ENCODE peak calls at places on chromosomes 4 and X, in eight cellular contexts. One of them, this sample, is unnamed.

GRCh38 chrX:1205681-1206611 is 6.5 kb downstream of the CRLF2 start:
- DNase-seq in A549: peak
- DNase-seq in IMR-90: peak
- DNase-seq in GM12892: no peak
- DNase-seq in body of pancreas: peak
- DNase-seq in stomach: no peak
- DNase-seq in lower leg skin: peak
- DNase-seq in esophagus squamous epithelium: no peak
- DNase-seq in this sample: no peak

GRCh38 chrX:57367649-57368048 is 81.1 kb downstream of the FAAH2 start:
- DNase-seq in IMR-90: no peak
- DNase-seq in stomach: no peak
- DNase-seq in lower leg skin: no peak
- DNase-seq in esophagus squamous epithelium: no peak
- DNase-seq in body of pancreas: no peak
- DNase-seq in A549: no peak
- DNase-seq in GM12892: no peak
- DNase-seq in this sample: no peak

GRCh38 chr4:147182041-147182440 is 236.4 kb upstream of the TTC29 start:
- DNase-seq in A549: no peak
- DNase-seq in body of pancreas: no peak
- DNase-seq in GM12892: no peak
- DNase-seq in stomach: no peak
- DNase-seq in esophagus squamous epithelium: no peak
- DNase-seq in IMR-90: no peak
- DNase-seq in lower leg skin: no peak
- DNase-seq in this sample: no peak

GRCh38 chr4:149793459-149793858 is 22.2 kb downstream of the IQCM start:
- DNase-seq in A549: no peak
- DNase-seq in body of pancreas: no peak
- DNase-seq in esophagus squamous epithelium: no peak
- DNase-seq in GM12892: no peak
- DNase-seq in IMR-90: peak
- DNase-seq in lower leg skin: no peak
- DNase-seq in stomach: no peak
- DNase-seq in this sample: no peak

GRCh38 chr4:142923619-142924018 is 77.5 kb upstream of the INPP4B start:
- DNase-seq in esophagus squamous epithelium: no peak
- DNase-seq in GM12892: no peak
- DNase-seq in lower leg skin: no peak
- DNase-seq in body of pancreas: no peak
- DNase-seq in stomach: no peak
- DNase-seq in A549: no peak
- DNase-seq in IMR-90: no peak
- DNase-seq in this sample: no peak

GRCh38 chr4:833731-834367 is 7.9 kb upstream of the CPLX1 start:
- DNase-seq in lower leg skin: no peak
- DNase-seq in stomach: no peak
- DNase-seq in IMR-90: no peak
- DNase-seq in esophagus squamous epithelium: no peak
- DNase-seq in body of pancreas: no peak
- DNase-seq in GM12892: no peak
- DNase-seq in A549: no peak
- DNase-seq in this sample: no peak

GRCh38 chr4:82899339-82899738 is 1.2 kb upstream of the THAP9 start:
- DNase-seq in A549: no peak
- DNase-seq in body of pancreas: no peak
- DNase-seq in GM12892: no peak
- DNase-seq in lower leg skin: no peak
- DNase-seq in IMR-90: no peak
- DNase-seq in esophagus squamous epithelium: no peak
- DNase-seq in stomach: no peak
- DNase-seq in this sample: no peak

GRCh38 chr4:78659264-78659663 is 107.7 kb downstream of the ANXA3 start:
- DNase-seq in A549: no peak
- DNase-seq in body of pancreas: no peak
- DNase-seq in GM12892: no peak
- DNase-seq in lower leg skin: no peak
- DNase-seq in stomach: no peak
- DNase-seq in esophagus squamous epithelium: no peak
- DNase-seq in IMR-90: no peak
- DNase-seq in this sample: no peak

GRCh38 chr4:61231421-61231820 is 31.3 kb downstream of the ADGRL3 start:
- DNase-seq in GM12892: no peak
- DNase-seq in A549: no peak
- DNase-seq in IMR-90: no peak
- DNase-seq in esophagus squamous epithelium: no peak
- DNase-seq in stomach: no peak
- DNase-seq in body of pancreas: no peak
- DNase-seq in lower leg skin: no peak
- DNase-seq in this sample: no peak

GRCh38 chr4:766152-766515 is 59.8 kb downstream of the CPLX1 start:
- DNase-seq in A549: peak
- DNase-seq in GM12892: no peak
- DNase-seq in stomach: no peak
- DNase-seq in lower leg skin: no peak
- DNase-seq in body of pancreas: no peak
- DNase-seq in esophagus squamous epithelium: no peak
- DNase-seq in IMR-90: peak
- DNase-seq in this sample: no peak

GRCh38 chr4:787561-787981 is 38.4 kb downstream of the CPLX1 start:
- DNase-seq in GM12892: no peak
- DNase-seq in stomach: no peak
- DNase-seq in lower leg skin: no peak
- DNase-seq in esophagus squamous epithelium: no peak
- DNase-seq in IMR-90: no peak
- DNase-seq in body of pancreas: no peak
- DNase-seq in A549: no peak
- DNase-seq in this sample: no peak

GRCh38 chr4:185950891-185951290 is 118.1 kb upstream of the TLR3 start:
- DNase-seq in body of pancreas: no peak
- DNase-seq in stomach: no peak
- DNase-seq in A549: no peak
- DNase-seq in esophagus squamous epithelium: no peak
- DNase-seq in GM12892: no peak
- DNase-seq in lower leg skin: no peak
- DNase-seq in IMR-90: no peak
- DNase-seq in this sample: no peak

GRCh38 chr4:13348216-13348615 is 135.9 kb downstream of the RAB28 start:
- DNase-seq in stomach: no peak
- DNase-seq in GM12892: no peak
- DNase-seq in lower leg skin: no peak
- DNase-seq in body of pancreas: no peak
- DNase-seq in IMR-90: no peak
- DNase-seq in A549: no peak
- DNase-seq in esophagus squamous epithelium: no peak
- DNase-seq in this sample: no peak

GRCh38 chrX:20315140-20315539 is 48.4 kb upstream of the RPS6KA3 start:
- DNase-seq in GM12892: no peak
- DNase-seq in esophagus squamous epithelium: no peak
- DNase-seq in lower leg skin: no peak
- DNase-seq in stomach: no peak
- DNase-seq in IMR-90: no peak
- DNase-seq in body of pancreas: no peak
- DNase-seq in A549: no peak
- DNase-seq in this sample: no peak

GRCh38 chr4:116531870-116532269 is 553.5 kb downstream of the TRAM1L1 start:
- DNase-seq in GM12892: no peak
- DNase-seq in esophagus squamous epithelium: no peak
- DNase-seq in IMR-90: no peak
- DNase-seq in lower leg skin: no peak
- DNase-seq in A549: no peak
- DNase-seq in stomach: no peak
- DNase-seq in body of pancreas: no peak
- DNase-seq in this sample: no peak

GRCh38 chr4:134089885-134090284 is 111.7 kb downstream of the PABPC4L start:
- DNase-seq in esophagus squamous epithelium: no peak
- DNase-seq in body of pancreas: no peak
- DNase-seq in IMR-90: no peak
- DNase-seq in lower leg skin: no peak
- DNase-seq in GM12892: no peak
- DNase-seq in A549: peak
- DNase-seq in stomach: no peak
- DNase-seq in this sample: no peak

DNA sequence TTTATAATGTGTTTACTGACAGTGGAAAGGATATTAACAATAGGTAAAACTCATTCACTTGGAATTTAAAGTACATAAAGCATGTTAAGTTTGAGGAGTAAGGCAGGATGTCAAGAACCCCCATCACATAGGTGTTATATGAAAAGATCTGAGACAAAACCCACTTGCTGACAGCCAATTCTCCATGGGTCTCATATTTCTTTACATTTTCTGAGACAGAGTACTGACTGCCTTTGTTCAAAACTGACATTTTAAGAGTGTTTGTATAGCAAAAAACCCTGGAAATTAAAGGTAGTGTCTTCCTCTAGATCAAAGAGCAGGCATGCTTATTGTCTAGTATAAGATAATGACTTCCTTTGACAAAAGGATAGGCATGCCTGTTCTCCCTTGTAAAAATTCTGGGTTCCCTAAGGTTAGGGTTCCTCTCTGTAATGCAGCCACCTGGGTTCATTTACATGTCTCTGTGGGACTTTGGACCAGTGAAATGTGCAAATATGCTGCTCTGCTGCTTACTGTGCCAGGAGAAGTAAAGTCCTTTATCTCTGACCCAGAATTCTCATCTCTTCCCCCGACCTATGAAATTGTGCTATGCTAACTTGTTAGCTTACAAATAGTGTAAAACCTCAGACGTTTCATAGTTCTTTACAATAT is 123.6 kb downstream of the PCDH18 start:
- DNase-seq in stomach: no peak
- DNase-seq in GM12892: no peak
- DNase-seq in lower leg skin: no peak
- DNase-seq in body of pancreas: no peak
- DNase-seq in esophagus squamous epithelium: no peak
- DNase-seq in A549: no peak
- DNase-seq in IMR-90: no peak
- DNase-seq in this sample: no peak
- TF ChIP-seq POLR2A in stomach: no peak
- TF ChIP-seq POLR2A in GM12892: no peak
- TF ChIP-seq POLR2A in lower leg skin: no peak
- TF ChIP-seq POLR2A in body of pancreas: no peak
- TF ChIP-seq POLR2A in esophagus squamous epithelium: no peak
- TF ChIP-seq POLR2A in A549: no peak
- TF ChIP-seq POLR2A in IMR-90: no peak
- TF ChIP-seq POLR2A in this sample: no peak

DNA sequence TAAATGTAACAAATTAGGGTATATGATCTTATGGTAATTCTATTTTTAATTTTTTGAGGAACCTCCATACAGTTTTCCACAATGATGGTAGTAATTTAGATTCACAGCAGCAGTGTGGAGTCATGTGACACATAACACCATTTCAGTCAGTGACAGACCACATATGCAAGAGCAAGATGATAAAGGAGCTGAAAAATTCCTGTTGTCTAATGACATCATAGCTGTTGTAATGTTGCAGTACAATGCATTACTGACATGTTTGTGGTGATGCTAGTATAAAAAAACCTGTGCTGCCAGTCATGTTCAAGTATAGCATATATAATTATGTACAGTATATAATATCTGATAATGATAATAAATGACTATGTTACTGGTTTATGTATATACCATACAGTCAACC is 28.5 kb downstream of the EMCN start:
- DNase-seq in stomach: no peak
- DNase-seq in IMR-90: peak
- DNase-seq in A549: no peak
- DNase-seq in lower leg skin: no peak
- DNase-seq in esophagus squamous epithelium: no peak
- DNase-seq in GM12892: no peak
- DNase-seq in body of pancreas: no peak
- DNase-seq in this sample: no peak
- TF ChIP-seq POLR2A in stomach: no peak
- TF ChIP-seq POLR2A in IMR-90: no peak
- TF ChIP-seq POLR2A in A549: no peak
- TF ChIP-seq POLR2A in lower leg skin: no peak
- TF ChIP-seq POLR2A in esophagus squamous epithelium: no peak
- TF ChIP-seq POLR2A in GM12892: no peak
- TF ChIP-seq POLR2A in body of pancreas: no peak
- TF ChIP-seq POLR2A in this sample: no peak

DNA sequence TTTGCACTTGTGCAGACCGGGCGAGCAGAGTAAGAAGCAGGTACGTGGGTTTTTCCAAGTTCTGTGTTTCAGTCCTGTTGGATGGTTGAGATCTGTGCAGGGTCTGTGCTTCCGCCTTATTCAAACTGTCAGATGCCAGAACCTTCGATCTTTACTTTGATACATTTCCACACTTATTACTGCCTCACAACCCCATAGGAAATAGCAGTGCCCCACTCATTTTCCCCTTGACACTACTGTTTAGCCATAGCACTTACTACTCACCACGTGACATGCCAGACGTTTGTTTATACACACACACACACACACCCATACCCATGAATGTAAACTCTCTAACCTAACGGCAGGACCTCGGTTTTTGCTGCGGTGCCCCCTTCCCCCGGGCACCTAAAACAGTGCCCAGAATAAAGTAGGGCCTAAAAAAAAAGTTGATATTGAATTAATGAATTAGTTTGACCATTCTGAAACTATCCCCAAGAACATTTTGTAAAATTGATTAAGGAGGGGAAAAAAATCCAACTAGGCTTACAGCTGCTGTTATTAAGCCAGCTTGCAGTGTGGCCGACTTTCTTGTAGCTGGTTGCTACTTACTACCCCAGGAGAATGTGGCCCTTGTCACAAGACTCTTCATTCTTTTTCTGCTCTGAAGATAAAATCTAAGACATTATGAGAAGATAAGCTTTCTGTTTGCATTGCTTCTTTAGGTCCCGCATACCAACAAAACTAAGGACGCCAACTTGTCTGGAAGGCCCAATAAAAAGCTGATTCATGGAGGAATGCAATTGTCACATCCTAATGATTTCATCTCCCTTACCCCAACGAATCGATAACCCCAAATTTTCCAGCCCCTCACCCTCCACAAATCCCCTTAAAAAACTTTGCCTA is 707 bp upstream of the SEPSECS start:
- DNase-seq in esophagus squamous epithelium: no peak
- DNase-seq in lower leg skin: no peak
- DNase-seq in stomach: no peak
- DNase-seq in GM12892: peak
- DNase-seq in A549: no peak
- DNase-seq in body of pancreas: no peak
- DNase-seq in IMR-90: no peak
- DNase-seq in this sample: no peak
- TF ChIP-seq POLR2A in esophagus squamous epithelium: no peak
- TF ChIP-seq POLR2A in lower leg skin: no peak
- TF ChIP-seq POLR2A in stomach: peak
- TF ChIP-seq POLR2A in GM12892: no peak
- TF ChIP-seq POLR2A in A549: no peak
- TF ChIP-seq POLR2A in body of pancreas: peak
- TF ChIP-seq POLR2A in IMR-90: peak
- TF ChIP-seq POLR2A in this sample: no peak

DNA sequence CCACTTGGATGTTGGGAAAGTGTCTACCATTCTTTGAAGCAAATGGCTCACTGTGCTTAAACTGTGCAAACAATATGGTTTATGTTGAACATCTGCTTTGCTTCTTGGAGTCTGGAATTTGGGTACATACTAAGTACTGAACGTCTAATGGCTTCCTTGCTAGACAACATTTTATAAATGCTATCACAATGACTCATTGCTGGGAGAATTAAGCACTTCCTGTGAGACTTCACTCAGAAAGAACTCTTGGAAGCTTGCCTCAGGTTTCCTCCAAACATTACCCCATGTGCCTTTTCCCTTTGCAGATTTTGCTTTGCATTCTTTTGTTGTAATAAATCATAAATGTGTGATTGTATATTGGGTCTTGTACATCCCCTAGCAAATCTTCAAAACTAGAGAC is 139.7 kb downstream of the PACRGL start:
- DNase-seq in esophagus squamous epithelium: no peak
- DNase-seq in A549: peak
- DNase-seq in body of pancreas: no peak
- DNase-seq in stomach: no peak
- DNase-seq in lower leg skin: no peak
- DNase-seq in IMR-90: peak
- DNase-seq in GM12892: no peak
- DNase-seq in this sample: no peak
- TF ChIP-seq POLR2A in esophagus squamous epithelium: no peak
- TF ChIP-seq POLR2A in A549: no peak
- TF ChIP-seq POLR2A in body of pancreas: no peak
- TF ChIP-seq POLR2A in stomach: no peak
- TF ChIP-seq POLR2A in lower leg skin: no peak
- TF ChIP-seq POLR2A in IMR-90: no peak
- TF ChIP-seq POLR2A in GM12892: no peak
- TF ChIP-seq POLR2A in this sample: no peak

This sample was measured in vagina.